ENCODE peak calls at places on chromosome 21, in eight cellular contexts. One of them, this sample, is unnamed.

GRCh38 chr21:18449586-18449985 is 46.0 kb upstream of the TMPRSS15 start:
- DNase-seq in NCI-H1092 treated with DMSO at 0.1 percent for 48 hours: no peak
- DNase-seq in substantia nigra: no peak
- DNase-seq in GM23338: no peak
- DNase-seq in pancreas: no peak
- DNase-seq in stimulated activated CD4-positive, alpha-beta T cell treated with anti-CD3 and anti-CD28 coated beads, TNF-alpha, amount 100 ng/mL, for 1 hour: no peak
- DNase-seq in erythroblast: no peak
- DNase-seq in left kidney: no peak
- DNase-seq in this sample: no peak

GRCh38 chr21:18249542-18250152 is 5.0 kb downstream of the CHODL start:
- DNase-seq in NCI-H1092 treated with DMSO at 0.1 percent for 48 hours: peak
- DNase-seq in substantia nigra: no peak
- DNase-seq in GM23338: peak
- DNase-seq in pancreas: no peak
- DNase-seq in stimulated activated CD4-positive, alpha-beta T cell treated with anti-CD3 and anti-CD28 coated beads, TNF-alpha, amount 100 ng/mL, for 1 hour: no peak
- DNase-seq in erythroblast: no peak
- DNase-seq in left kidney: peak
- DNase-seq in this sample: no peak

GRCh38 chr21:39676054-39676771 is 63.5 kb downstream of the B3GALT5 start:
- DNase-seq in NCI-H1092 treated with DMSO at 0.1 percent for 48 hours: peak
- DNase-seq in substantia nigra: no peak
- DNase-seq in GM23338: no peak
- DNase-seq in pancreas: no peak
- DNase-seq in stimulated activated CD4-positive, alpha-beta T cell treated with anti-CD3 and anti-CD28 coated beads, TNF-alpha, amount 100 ng/mL, for 1 hour: no peak
- DNase-seq in erythroblast: no peak
- DNase-seq in left kidney: peak
- DNase-seq in this sample: peak

GRCh38 chr21:15301014-15301413 is 236.2 kb upstream of the NRIP1 start:
- DNase-seq in NCI-H1092 treated with DMSO at 0.1 percent for 48 hours: no peak
- DNase-seq in substantia nigra: no peak
- DNase-seq in GM23338: peak
- DNase-seq in pancreas: no peak
- DNase-seq in stimulated activated CD4-positive, alpha-beta T cell treated with anti-CD3 and anti-CD28 coated beads, TNF-alpha, amount 100 ng/mL, for 1 hour: no peak
- DNase-seq in erythroblast: peak
- DNase-seq in left kidney: no peak
- DNase-seq in this sample: no peak

GRCh38 chr21:26572668-26573381 is at the start of gene CYYR1:
- DNase-seq in NCI-H1092 treated with DMSO at 0.1 percent for 48 hours: peak
- DNase-seq in substantia nigra: no peak
- DNase-seq in GM23338: peak
- DNase-seq in pancreas: no peak
- DNase-seq in stimulated activated CD4-positive, alpha-beta T cell treated with anti-CD3 and anti-CD28 coated beads, TNF-alpha, amount 100 ng/mL, for 1 hour: no peak
- DNase-seq in erythroblast: no peak
- DNase-seq in left kidney: peak
- DNase-seq in this sample: peak

GRCh38 chr21:22263890-22264289 is 1265.7 kb downstream of the NCAM2 start:
- DNase-seq in NCI-H1092 treated with DMSO at 0.1 percent for 48 hours: no peak
- DNase-seq in substantia nigra: no peak
- DNase-seq in GM23338: no peak
- DNase-seq in pancreas: no peak
- DNase-seq in stimulated activated CD4-positive, alpha-beta T cell treated with anti-CD3 and anti-CD28 coated beads, TNF-alpha, amount 100 ng/mL, for 1 hour: no peak
- DNase-seq in erythroblast: no peak
- DNase-seq in left kidney: no peak
- DNase-seq in this sample: no peak

GRCh38 chr21:44455524-44456206 is 355 bp downstream of the LRRC3 start:
- DNase-seq in NCI-H1092 treated with DMSO at 0.1 percent for 48 hours: peak
- DNase-seq in substantia nigra: no peak
- DNase-seq in GM23338: peak
- DNase-seq in pancreas: peak
- DNase-seq in stimulated activated CD4-positive, alpha-beta T cell treated with anti-CD3 and anti-CD28 coated beads, TNF-alpha, amount 100 ng/mL, for 1 hour: no peak
- DNase-seq in erythroblast: no peak
- DNase-seq in left kidney: peak
- DNase-seq in this sample: peak

GRCh38 chr21:36096398-36097290 is 26.8 kb downstream of the CBR1 start:
- DNase-seq in NCI-H1092 treated with DMSO at 0.1 percent for 48 hours: no peak
- DNase-seq in substantia nigra: no peak
- DNase-seq in GM23338: peak
- DNase-seq in pancreas: no peak
- DNase-seq in stimulated activated CD4-positive, alpha-beta T cell treated with anti-CD3 and anti-CD28 coated beads, TNF-alpha, amount 100 ng/mL, for 1 hour: no peak
- DNase-seq in erythroblast: no peak
- DNase-seq in left kidney: no peak
- DNase-seq in this sample: no peak

GRCh38 chr21:32966120-32966519 is 59.6 kb upstream of the OLIG2 start:
- DNase-seq in NCI-H1092 treated with DMSO at 0.1 percent for 48 hours: no peak
- DNase-seq in substantia nigra: no peak
- DNase-seq in GM23338: no peak
- DNase-seq in pancreas: no peak
- DNase-seq in stimulated activated CD4-positive, alpha-beta T cell treated with anti-CD3 and anti-CD28 coated beads, TNF-alpha, amount 100 ng/mL, for 1 hour: no peak
- DNase-seq in erythroblast: no peak
- DNase-seq in left kidney: no peak
- DNase-seq in this sample: no peak

GRCh38 chr21:40208206-40208950 is 341.1 kb downstream of the PCP4 start:
- DNase-seq in NCI-H1092 treated with DMSO at 0.1 percent for 48 hours: no peak
- DNase-seq in substantia nigra: no peak
- DNase-seq in GM23338: no peak
- DNase-seq in pancreas: no peak
- DNase-seq in stimulated activated CD4-positive, alpha-beta T cell treated with anti-CD3 and anti-CD28 coated beads, TNF-alpha, amount 100 ng/mL, for 1 hour: no peak
- DNase-seq in erythroblast: no peak
- DNase-seq in left kidney: no peak
- DNase-seq in this sample: peak

This sample was measured in adipocyte.